ENCODE peak calls at places on chromosomes 16 and 17, in six cellular contexts. S, E, O, C, X and U are unnamed samples. For H3K4me1, the result is how much of the 10 kb centered on the place peaks cover.

GRCh38 chr16:5938607-5939006 is 841.0 kb upstream of the EEF2KMT start:
- DNase-seq in S (no peak), E (no peak), O (no peak), C (no peak), X (no peak), U (no peak)

GRCh38 chr16:70753228-70753627 is 47.7 kb downstream of the VAC14 start:
- DNase-seq in S (no peak), E (no peak), O (no peak), C (no peak), X (no peak), U (no peak)

GRCh38 chr17:279356-279755 is 73.3 kb downstream of the RPH3AL start:
- DNase-seq in S (no peak), E (no peak), O (no peak), C (no peak), X (no peak), U (no peak)

GRCh38 chr16:25155553-25156460 is 44.3 kb downstream of the LCMT1 start:
- DNase-seq in S (no peak), E (no peak), O (no peak), C (no peak), X (no peak), U (no peak)

GRCh38 chr17:39996789-39997188 is 16.2 kb downstream of the PSMD3 start:
- DNase-seq in S (no peak), E (no peak), O (peak), C (no peak), X (no peak), U (no peak)

GRCh38 chr16:450385-450784 is 24.9 kb downstream of the RAB11FIP3 start:
- DNase-seq in S (no peak), E (no peak), O (no peak), C (no peak), X (no peak), U (no peak)

GRCh38 chr17:68101992-68102758 is 66.6 kb downstream of the KPNA2 start:
- DNase-seq in S (no peak), E (peak), O (peak), C (no peak), X (peak), U (no peak)

GRCh38 chr16:49204191-49204590 is 77.4 kb downstream of the CBLN1 start:
- DNase-seq in S (no peak), E (no peak), O (no peak), C (no peak), X (no peak), U (no peak)

GRCh38 chr17:59668816-59669215 is 38.4 kb downstream of the PTRH2 start:
- DNase-seq in S (peak), E (no peak), O (no peak), C (no peak), X (no peak), U (no peak)

GRCh38 chr16:81415757-81416156 is 28.9 kb upstream of the CMIP start:
- DNase-seq in S (no peak), E (no peak), O (no peak), C (no peak), X (no peak), U (no peak)

GRCh38 chr16:48537909-48538745 is 71.9 kb downstream of the N4BP1 start:
- DNase-seq in S (no peak), E (no peak), O (peak), C (no peak), X (no peak), U (peak)

GRCh38 chr17:68576811-68577551 is 24.2 kb downstream of the FAM20A start:
- DNase-seq in S (no peak), E (no peak), O (peak), C (no peak), X (no peak), U (no peak)

GRCh38 chr16:15993128-15993527 is 43.7 kb downstream of the ABCC1 start:
- DNase-seq in S (no peak), E (no peak), O (no peak), C (no peak), X (no peak), U (no peak)

GRCh38 chr16:79071424-79071823 is 529.1 kb downstream of the MAF start:
- DNase-seq in S (no peak), E (no peak), O (no peak), C (no peak), X (no peak), U (no peak)

GRCh38 chr17:50056217-50056960 is 479 bp downstream of the ITGA3 start:
- DNase-seq in S (no peak), E (peak), O (peak), C (no peak), X (peak), U (peak)

GRCh38 chr17:50055426-50056216 is at the start of gene ITGA3:
- DNase-seq in S (no peak), E (peak), O (peak), C (peak), X (peak), U (peak)

GRCh38 chr17:50053654-50053960 is 2.3 kb upstream of the ITGA3 start:
- DNase-seq in S (no peak), E (no peak), O (no peak), C (no peak), X (no peak), U (no peak)

GRCh38 chr17:50056961-50057330 is 1.0 kb downstream of the ITGA3 start:
- DNase-seq in S (no peak), E (no peak), O (no peak), C (no peak), X (no peak), U (no peak)

DNA sequence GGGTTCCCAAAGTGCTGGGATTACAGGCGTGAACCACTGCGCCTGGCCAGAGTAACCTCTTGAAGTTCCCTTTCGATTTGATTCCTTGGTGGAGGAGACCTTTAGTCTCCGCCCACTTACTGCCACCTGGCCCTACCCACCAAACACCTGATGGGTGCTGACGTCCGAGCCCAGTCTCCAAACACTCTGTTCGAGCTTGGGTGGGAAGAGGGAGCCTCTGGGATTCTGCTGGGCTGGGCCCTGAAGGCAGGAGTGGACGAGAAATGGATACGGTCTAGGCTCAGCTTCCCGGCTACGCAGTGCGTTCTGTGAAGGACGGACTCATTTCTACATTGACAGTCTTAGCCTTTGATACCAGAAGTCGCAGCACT is 870 bp upstream of the ITGA3 start:
- DNase-seq in S (peak), E (no peak), O (no peak), C (no peak), X (no peak), U (peak)
- H3K4me1 ChIP-seq in S (half or more), E (under half), O (under half), C (under half), X (under half), U (half or more)

DNA sequence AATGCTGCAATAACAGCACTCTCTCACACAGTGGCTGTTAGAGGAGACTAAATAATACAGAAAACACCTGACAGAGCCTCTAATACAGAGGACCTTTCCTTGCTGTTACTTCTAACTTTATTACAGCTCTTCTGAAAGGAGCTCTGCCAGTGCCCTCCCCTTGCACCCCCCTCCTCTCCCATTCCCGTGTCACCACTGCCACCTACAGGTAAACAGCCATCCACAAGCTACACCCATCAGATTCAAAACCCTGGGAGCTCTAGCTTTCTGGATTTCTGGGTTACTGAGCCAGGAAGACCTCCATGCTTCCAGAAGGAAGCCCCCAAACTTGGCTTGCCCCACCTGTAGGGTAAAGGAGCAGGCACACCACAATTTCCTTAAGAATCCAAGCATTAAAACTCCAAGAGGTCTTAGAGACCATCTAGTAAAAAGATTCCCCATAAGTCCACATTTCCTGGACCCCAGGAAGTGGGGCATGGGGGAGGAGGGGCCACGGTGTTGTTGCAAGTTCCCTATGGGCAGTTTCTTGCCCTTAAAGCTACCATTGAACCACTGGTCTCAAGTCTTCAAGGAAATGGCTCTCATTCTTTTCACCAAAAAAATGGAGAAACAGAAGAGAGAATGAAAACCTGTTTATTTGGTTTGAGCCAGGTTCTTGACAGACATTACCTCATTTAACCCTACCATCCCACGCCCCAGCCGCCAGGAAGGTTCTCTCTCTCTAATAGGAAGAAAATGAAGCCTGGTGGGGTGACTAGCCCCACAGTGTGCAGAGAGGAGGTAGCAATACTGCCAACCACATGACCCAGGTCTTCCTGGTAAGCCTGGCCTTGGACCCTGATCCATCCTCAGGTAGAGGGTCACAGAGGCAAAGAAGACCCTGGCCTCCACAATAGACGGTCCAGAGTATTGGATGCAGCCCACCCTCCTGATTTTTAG is 52.8 kb downstream of the TOM1L2 start:
- DNase-seq in S (no peak), E (peak), O (peak), C (peak), X (peak), U (peak)
- H3K27ac ChIP-seq in S (peak), E (no peak), O (no peak), C (no peak), X (no peak), U (no peak)

GRCh38 chr17:7557825-7558543 is 566 bp upstream of the TNFSF13 start:
- DNase-seq in S (no peak), E (no peak), O (peak), C (no peak), X (peak), U (peak)
- H3K4me1 ChIP-seq in S (under half), E (half or more), O (half or more), C (under half), X (under half), U (half or more)

GRCh38 chr17:10144456-10144855 is 54.0 kb downstream of the GAS7 start:
- DNase-seq in S (no peak), E (no peak), O (no peak), C (no peak), X (peak), U (no peak)

GRCh38 chr17:10155334-10156081 is 42.9 kb downstream of the GAS7 start:
- DNase-seq in S (no peak), E (no peak), O (no peak), C (no peak), X (peak), U (no peak)

GRCh38 chr17:10151667-10152496 is 46.5 kb downstream of the GAS7 start:
- DNase-seq in S (no peak), E (no peak), O (no peak), C (no peak), X (peak), U (peak)

GRCh38 chr17:10144976-10145375 is 53.4 kb downstream of the GAS7 start:
- DNase-seq in S (no peak), E (peak), O (no peak), C (no peak), X (peak), U (no peak)

DNA sequence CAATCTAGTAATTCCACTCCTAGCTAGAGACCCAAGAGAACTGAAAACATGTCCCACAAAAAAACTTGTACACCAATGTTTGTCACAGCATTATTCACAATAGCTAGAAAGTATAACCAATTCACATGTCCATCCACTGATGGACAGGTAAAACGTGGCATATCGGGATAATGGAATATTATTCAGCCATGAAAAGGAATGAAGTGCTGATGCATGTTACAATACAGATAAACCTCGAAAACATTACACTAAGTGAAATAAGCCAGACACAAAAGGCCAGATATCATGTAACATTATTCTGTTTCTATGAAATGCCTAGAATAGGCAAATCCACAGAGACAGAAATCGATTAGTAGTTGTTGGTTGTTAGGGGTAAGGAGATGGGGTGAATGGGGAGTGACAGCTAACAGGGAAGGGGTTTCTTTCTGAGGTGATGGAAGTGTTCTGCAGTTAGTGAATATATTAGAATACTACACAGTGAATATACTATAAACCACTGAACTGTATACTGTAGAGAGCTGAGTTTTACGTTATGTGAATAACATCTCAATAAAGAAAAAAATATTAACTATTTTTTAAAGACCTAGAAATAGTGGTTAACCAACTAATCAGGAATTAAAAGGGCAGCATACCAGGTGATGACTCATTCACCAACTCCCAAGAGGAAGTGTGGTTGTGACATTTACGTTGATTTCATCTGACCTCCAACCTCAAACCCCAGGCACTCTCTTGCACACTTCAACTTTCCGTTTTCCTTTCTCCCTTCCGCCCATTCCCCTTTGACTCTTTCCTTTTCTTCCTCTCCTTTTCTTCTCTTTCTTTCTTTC is 48.6 kb downstream of the GAS7 start:
- DNase-seq in S (no peak), E (no peak), O (no peak), C (no peak), X (no peak), U (no peak)
- H3K27ac ChIP-seq in S (no peak), E (no peak), O (no peak), C (no peak), X (no peak), U (no peak)

DNA sequence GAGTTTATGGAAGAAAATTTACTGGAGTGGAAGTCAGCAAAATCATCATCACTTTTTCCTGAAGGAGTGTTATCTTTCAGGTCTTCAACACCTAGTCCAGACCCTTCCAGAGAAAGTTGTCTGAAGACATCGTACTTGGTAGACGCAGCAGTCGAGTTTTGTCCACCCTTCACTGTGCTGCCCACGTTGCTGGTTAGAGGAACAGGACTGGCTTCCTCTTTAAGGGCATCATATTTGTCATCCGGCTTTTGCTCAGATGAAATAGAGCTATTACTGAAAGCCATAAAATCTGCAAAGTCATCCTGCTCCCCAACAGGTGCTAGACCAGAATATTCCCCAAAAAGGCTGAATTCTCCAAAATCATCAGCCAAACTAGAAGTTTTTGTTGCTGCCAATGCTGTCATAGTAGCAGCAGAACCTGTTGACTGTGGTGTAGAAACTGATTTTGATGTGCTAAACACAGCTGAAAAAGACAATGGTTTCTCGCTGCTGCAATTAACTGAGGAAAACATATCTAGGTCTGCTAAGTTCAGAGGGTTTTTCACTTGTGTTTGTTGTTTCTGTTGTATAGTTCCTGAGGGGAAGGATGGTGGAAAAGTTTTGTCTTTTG is 55.8 kb downstream of the SYNRG start:
- DNase-seq in S (no peak), E (no peak), O (no peak), C (no peak), X (no peak), U (no peak)
- H3K4me1 ChIP-seq in S (under half), E (under half), O (under half), C (under half), X (under half), U (under half)

GRCh38 chr17:72408122-72408382 is 287.2 kb downstream of the SOX9 start:
- DNase-seq in S (no peak), E (no peak), O (no peak), C (no peak), X (no peak), U (no peak)
- H3K27ac ChIP-seq in S (peak), E (no peak), O (no peak), C (no peak), X (no peak), U (no peak)

DNA sequence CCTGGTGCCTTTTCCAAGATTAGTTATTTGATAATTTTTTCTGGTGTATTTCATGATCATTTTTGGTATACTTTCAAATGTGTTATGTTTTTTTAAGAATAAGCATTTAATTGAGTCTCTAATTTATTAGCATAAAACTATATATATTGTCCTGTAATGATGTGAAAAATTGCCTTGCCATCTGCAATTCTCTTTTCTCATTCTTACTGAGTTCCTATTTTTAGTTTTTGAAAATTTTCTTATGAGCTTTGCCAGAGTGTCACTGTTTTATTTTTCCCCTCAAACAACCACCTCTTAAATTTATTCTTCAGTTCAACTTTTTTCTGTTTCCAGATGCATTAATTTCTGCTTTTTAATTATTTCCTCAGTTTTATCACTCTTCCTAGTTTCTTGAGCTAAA is 59.3 kb downstream of the PRKCB start:
- DNase-seq in S (no peak), E (no peak), O (no peak), C (no peak), X (no peak), U (no peak)
- H3K4me1 ChIP-seq in S (under half), E (under half), O (under half), C (under half), X (under half), U (under half)

GRCh38 chr17:57274162-57274561 is 17.8 kb downstream of the MSI2 start:
- DNase-seq in S (no peak), E (no peak), O (no peak), C (no peak), X (no peak), U (no peak)

GRCh38 chr17:57271821-57272220 is 15.5 kb downstream of the MSI2 start:
- DNase-seq in S (no peak), E (no peak), O (no peak), C (no peak), X (no peak), U (no peak)

GRCh38 chr17:57275365-57275764 is 19.0 kb downstream of the MSI2 start:
- DNase-seq in S (no peak), E (no peak), O (no peak), C (no peak), X (no peak), U (no peak)

GRCh38 chr17:57270801-57271245 is 14.5 kb downstream of the MSI2 start:
- DNase-seq in S (no peak), E (no peak), O (no peak), C (no peak), X (no peak), U (no peak)

GRCh38 chr17:57273471-57273870 is 17.1 kb downstream of the MSI2 start:
- DNase-seq in S (no peak), E (no peak), O (no peak), C (no peak), X (no peak), U (no peak)
- H3K27ac ChIP-seq in S (no peak), E (no peak), O (no peak), C (no peak), X (no peak), U (no peak)

GRCh38 chr17:6547336-6547735 is 9.0 kb downstream of the PITPNM3 start:
- DNase-seq in S (no peak), E (no peak), O (no peak), C (no peak), X (no peak), U (no peak)

GRCh38 chr17:6548034-6548433 is 8.3 kb downstream of the PITPNM3 start:
- DNase-seq in S (no peak), E (no peak), O (no peak), C (no peak), X (no peak), U (no peak)

GRCh38 chr17:6551356-6551755 is 5.0 kb downstream of the PITPNM3 start:
- DNase-seq in S (peak), E (no peak), O (no peak), C (no peak), X (no peak), U (no peak)

GRCh38 chr17:6548578-6549330 is 7.6 kb downstream of the PITPNM3 start:
- DNase-seq in S (no peak), E (no peak), O (no peak), C (no peak), X (no peak), U (no peak)

GRCh38 chr17:6549384-6550036 is 6.8 kb downstream of the PITPNM3 start:
- DNase-seq in S (no peak), E (no peak), O (no peak), C (no peak), X (peak), U (no peak)
- H3K4me1 ChIP-seq in S (half or more), E (under half), O (under half), C (under half), X (under half), U (under half)

GRCh38 chr17:78766743-78767294 is 15.3 kb downstream of the CYTH1 start:
- DNase-seq in S (no peak), E (no peak), O (no peak), C (no peak), X (no peak), U (no peak)
- H3K27ac ChIP-seq in S (peak), E (no peak), O (no peak), C (no peak), X (no peak), U (no peak)